ENCODE peak calls at places on chromosome 22, in four cellular contexts. One of them, this sample, is unnamed.

GRCh38 chr22:26322179-26322905 is 106.7 kb upstream of the ASPHD2 start:
- DNase-seq in A673: peak; percentile 12
- DNase-seq in colonic mucosa: no peak
- DNase-seq in ovary: no peak
- DNase-seq in this sample: peak; percentile 23

GRCh38 chr22:48088226-48088625 is 1325.8 kb downstream of the TBC1D22A start:
- DNase-seq in A673: no peak
- DNase-seq in ovary: no peak
- DNase-seq in colonic mucosa: no peak
- DNase-seq in this sample: no peak

GRCh38 chr22:19241593-19241906 is 50.0 kb downstream of the CLTCL1 start:
- DNase-seq in ovary: no peak
- DNase-seq in A673: no peak
- DNase-seq in colonic mucosa: no peak
- DNase-seq in this sample: no peak

GRCh38 chr22:30863161-30863833 is 105.3 kb downstream of the MORC2 start:
- DNase-seq in ovary: peak; percentile 16
- DNase-seq in colonic mucosa: no peak
- DNase-seq in A673: no peak
- DNase-seq in this sample: no peak

GRCh38 chr22:30823015-30823370 is 128.3 kb downstream of the OSBP2 start:
- DNase-seq in colonic mucosa: no peak
- DNase-seq in A673: no peak
- DNase-seq in ovary: no peak
- DNase-seq in this sample: no peak

GRCh38 chr22:24433001-24433867 is 5.8 kb downstream of the ADORA2A start:
- DNase-seq in A673: no peak
- DNase-seq in ovary: no peak
- DNase-seq in colonic mucosa: no peak
- DNase-seq in this sample: no peak

GRCh38 chr22:36590441-36591056 is 61.6 kb upstream of the EIF3D start:
- DNase-seq in A673: no peak
- DNase-seq in ovary: no peak
- DNase-seq in colonic mucosa: no peak
- DNase-seq in this sample: no peak

GRCh38 chr22:46133588-46133855 is 16.8 kb upstream of the PPARA start:
- DNase-seq in A673: no peak
- DNase-seq in ovary: no peak
- DNase-seq in colonic mucosa: no peak
- DNase-seq in this sample: no peak

GRCh38 chr22:37806409-37807338 is 1.1 kb upstream of the GCAT start:
- DNase-seq in ovary: peak; percentile 59
- DNase-seq in colonic mucosa: peak; percentile 68
- DNase-seq in A673: no peak
- DNase-seq in this sample: no peak

GRCh38 chr22:20956258-20957117 is 10.6 kb upstream of the AIFM3 start:
- DNase-seq in A673: no peak
- DNase-seq in colonic mucosa: peak; percentile 89
- DNase-seq in ovary: no peak
- DNase-seq in this sample: no peak
- TF ChIP-seq CTCF in A673: no peak
- TF ChIP-seq CTCF in colonic mucosa: no peak
- TF ChIP-seq CTCF in ovary: no peak
- TF ChIP-seq CTCF in this sample: no peak

GRCh38 chr22:38924197-38924952 is 33.0 kb upstream of the APOBEC3A start:
- DNase-seq in colonic mucosa: peak; percentile 90
- DNase-seq in ovary: peak; percentile 87
- DNase-seq in A673: peak; percentile 82
- DNase-seq in this sample: peak; percentile 75
- H3K4me3 ChIP-seq in colonic mucosa: no peak overlapping the region
- H3K4me3 ChIP-seq in ovary: no peak overlapping the region
- H3K4me3 ChIP-seq in A673: peak overlapping the region; percentile 27
- H3K4me3 ChIP-seq in this sample: peak overlapping the region; percentile 41

GRCh38 chr22:43854786-43855271 is 7.5 kb downstream of the SULT4A1 start:
- DNase-seq in A673: no peak
- DNase-seq in ovary: peak; percentile 21
- DNase-seq in colonic mucosa: no peak
- DNase-seq in this sample: no peak

GRCh38 chr22:43855431-43855830 is 6.9 kb downstream of the SULT4A1 start:
- DNase-seq in colonic mucosa: no peak
- DNase-seq in ovary: peak; percentile 18
- DNase-seq in A673: no peak
- DNase-seq in this sample: no peak

GRCh38 chr22:43852605-43853327 is 9.5 kb downstream of the SULT4A1 start:
- DNase-seq in A673: no peak
- DNase-seq in colonic mucosa: no peak
- DNase-seq in ovary: peak; percentile 21
- DNase-seq in this sample: no peak

GRCh38 chr22:43853328-43853931 is 8.9 kb downstream of the SULT4A1 start:
- DNase-seq in colonic mucosa: no peak
- DNase-seq in ovary: peak; percentile 31
- DNase-seq in A673: no peak
- DNase-seq in this sample: no peak

GRCh38 chr22:43854151-43854785 is 8.0 kb downstream of the SULT4A1 start:
- DNase-seq in ovary: peak; percentile 13
- DNase-seq in colonic mucosa: no peak
- DNase-seq in A673: no peak
- DNase-seq in this sample: no peak
- TF ChIP-seq CTCF in ovary: no peak
- TF ChIP-seq CTCF in colonic mucosa: no peak
- TF ChIP-seq CTCF in A673: no peak
- TF ChIP-seq CTCF in this sample: no peak

GRCh38 chr22:22949953-22950352 is 62.3 kb downstream of the IGLL5 start:
- DNase-seq in ovary: no peak
- DNase-seq in A673: no peak
- DNase-seq in colonic mucosa: no peak
- DNase-seq in this sample: no peak

GRCh38 chr22:22953796-22954195 is 66.2 kb downstream of the IGLL5 start:
- DNase-seq in ovary: no peak
- DNase-seq in A673: no peak
- DNase-seq in colonic mucosa: no peak
- DNase-seq in this sample: no peak

GRCh38 chr22:22951035-22951434 is 63.4 kb downstream of the IGLL5 start:
- DNase-seq in colonic mucosa: no peak
- DNase-seq in ovary: no peak
- DNase-seq in A673: no peak
- DNase-seq in this sample: no peak

GRCh38 chr22:22955276-22955798 is 67.7 kb downstream of the IGLL5 start:
- DNase-seq in ovary: no peak
- DNase-seq in colonic mucosa: no peak
- DNase-seq in A673: no peak
- DNase-seq in this sample: no peak

DNA sequence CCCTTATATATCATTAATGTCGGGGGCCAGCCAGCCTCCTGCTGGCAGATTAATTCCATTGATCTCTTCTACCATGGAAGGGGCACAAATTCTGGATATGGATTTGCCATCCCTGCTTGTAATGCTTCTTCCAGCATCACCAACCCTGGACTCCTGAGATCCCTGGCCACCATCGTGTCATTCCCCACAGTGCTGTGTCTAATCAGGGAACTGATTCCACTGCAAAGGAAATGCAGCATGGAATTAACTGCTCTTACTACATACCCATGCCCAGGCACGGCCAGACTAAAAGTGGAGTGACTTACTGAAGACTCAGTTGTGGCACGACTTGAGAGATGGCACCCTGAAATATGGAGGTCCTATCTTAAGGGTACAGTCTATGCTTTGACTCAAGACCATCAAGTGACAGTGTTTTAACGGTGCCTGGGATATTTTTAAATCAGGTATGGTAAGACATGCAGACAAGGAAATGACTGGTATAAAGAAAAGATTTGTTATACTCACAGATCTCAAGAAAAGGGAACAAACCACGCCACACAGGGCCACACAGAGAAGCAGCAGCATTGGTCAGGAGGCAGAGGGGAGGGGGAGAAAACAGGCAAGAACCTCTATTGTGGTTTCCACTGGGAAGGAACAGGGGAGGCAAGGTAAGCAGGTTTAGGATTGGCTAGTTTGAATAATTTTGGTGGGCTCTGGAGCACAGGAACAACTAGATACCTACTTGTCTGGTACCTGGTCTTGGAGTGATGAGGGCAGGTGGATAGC is 65.1 kb downstream of the IGLL5 start:
- DNase-seq in A673: no peak
- DNase-seq in ovary: no peak
- DNase-seq in colonic mucosa: no peak
- DNase-seq in this sample: no peak
- H3K4me3 ChIP-seq in A673: no peak overlapping the region
- H3K4me3 ChIP-seq in ovary: no peak overlapping the region
- H3K4me3 ChIP-seq in colonic mucosa: no peak overlapping the region
- H3K4me3 ChIP-seq in this sample: no peak overlapping the region